ENCODE peak calls at places on chromosomes 5 and 9, in five cellular contexts. One of them, this sample, is unnamed. For H3K36me3, the result is how much of the 10 kb centered on the place peaks cover.

GRCh38 chr5:34053133-34053532 is 10.1 kb upstream of the C1QTNF3 start:
- DNase-seq in prostate gland: no peak
- DNase-seq in GM23338: no peak
- DNase-seq in HCT116: no peak
- DNase-seq in HepG2: no peak
- DNase-seq in this sample: peak

GRCh38 chr5:140424135-140424534 is 22.5 kb downstream of the ANKHD1 start:
- DNase-seq in GM23338: no peak
- DNase-seq in prostate gland: no peak
- DNase-seq in HCT116: no peak
- DNase-seq in HepG2: no peak
- DNase-seq in this sample: no peak

GRCh38 chr9:34961574-34962480 is 3.7 kb downstream of the PHF24 start:
- DNase-seq in HCT116: no peak
- DNase-seq in HepG2: no peak
- DNase-seq in GM23338: peak
- DNase-seq in prostate gland: no peak
- DNase-seq in this sample: no peak

GRCh38 chr9:88653926-88654325 is 118.9 kb downstream of the NXNL2 start:
- DNase-seq in HCT116: no peak
- DNase-seq in GM23338: no peak
- DNase-seq in prostate gland: no peak
- DNase-seq in HepG2: no peak
- DNase-seq in this sample: no peak

GRCh38 chr5:97528941-97529340 is 345.9 kb upstream of the RIOK2 start:
- DNase-seq in prostate gland: no peak
- DNase-seq in HepG2: no peak
- DNase-seq in GM23338: no peak
- DNase-seq in HCT116: no peak
- DNase-seq in this sample: no peak

GRCh38 chr9:29778281-29778849 is 2205.1 kb upstream of the C9orf72 start:
- DNase-seq in GM23338: no peak
- DNase-seq in HCT116: no peak
- DNase-seq in prostate gland: no peak
- DNase-seq in HepG2: no peak
- DNase-seq in this sample: no peak

GRCh38 chr5:56279979-56280378 is 46.8 kb upstream of the ANKRD55 start:
- DNase-seq in GM23338: no peak
- DNase-seq in HepG2: peak
- DNase-seq in HCT116: no peak
- DNase-seq in prostate gland: no peak
- DNase-seq in this sample: no peak

GRCh38 chr5:74209566-74209965 is 431.0 kb downstream of the ENC1 start:
- DNase-seq in HCT116: no peak
- DNase-seq in GM23338: no peak
- DNase-seq in prostate gland: no peak
- DNase-seq in HepG2: no peak
- DNase-seq in this sample: no peak

GRCh38 chr5:142320851-142321560 is 3.8 kb downstream of the SPRY4 start:
- DNase-seq in HepG2: no peak
- DNase-seq in GM23338: peak
- DNase-seq in HCT116: no peak
- DNase-seq in prostate gland: no peak
- DNase-seq in this sample: no peak

GRCh38 chr5:135555530-135555929 is 19.8 kb upstream of the NEUROG1 start:
- DNase-seq in GM23338: no peak
- DNase-seq in HepG2: no peak
- DNase-seq in prostate gland: no peak
- DNase-seq in HCT116: no peak
- DNase-seq in this sample: no peak

GRCh38 chr9:73270967-73271722 is 119.5 kb downstream of the ANXA1 start:
- DNase-seq in prostate gland: no peak
- DNase-seq in HepG2: peak
- DNase-seq in GM23338: no peak
- DNase-seq in HCT116: peak
- DNase-seq in this sample: peak

GRCh38 chr5:142544946-142545652 is 140.8 kb downstream of the FGF1 start:
- DNase-seq in prostate gland: no peak
- DNase-seq in GM23338: no peak
- DNase-seq in HepG2: no peak
- DNase-seq in HCT116: no peak
- DNase-seq in this sample: no peak

GRCh38 chr9:5644522-5644921 is 15.6 kb downstream of the RIC1 start:
- DNase-seq in HCT116: no peak
- DNase-seq in HepG2: no peak
- DNase-seq in GM23338: no peak
- DNase-seq in prostate gland: no peak
- DNase-seq in this sample: no peak

GRCh38 chr5:56183507-56183906 is 49.6 kb downstream of the ANKRD55 start:
- DNase-seq in HCT116: peak
- DNase-seq in prostate gland: no peak
- DNase-seq in HepG2: peak
- DNase-seq in GM23338: no peak
- DNase-seq in this sample: no peak

GRCh38 chr5:1246711-1247431 is 21.7 kb downstream of the SLC6A18 start:
- DNase-seq in HepG2: peak
- DNase-seq in HCT116: no peak
- DNase-seq in prostate gland: no peak
- DNase-seq in GM23338: peak
- DNase-seq in this sample: no peak

GRCh38 chr9:110521211-110521610 is 58.3 kb downstream of the SVEP1 start:
- DNase-seq in HCT116: no peak
- DNase-seq in GM23338: no peak
- DNase-seq in prostate gland: no peak
- DNase-seq in HepG2: no peak
- DNase-seq in this sample: no peak

GRCh38 chr9:131732061-131732526 is 7.8 kb downstream of the RAPGEF1 start:
- DNase-seq in HepG2: peak
- DNase-seq in HCT116: no peak
- DNase-seq in prostate gland: peak
- DNase-seq in GM23338: no peak
- DNase-seq in this sample: no peak

GRCh38 chr5:143026380-143026779 is 256.2 kb downstream of the ARHGAP26 start:
- DNase-seq in HepG2: no peak
- DNase-seq in GM23338: no peak
- DNase-seq in HCT116: no peak
- DNase-seq in prostate gland: no peak
- DNase-seq in this sample: no peak

DNA sequence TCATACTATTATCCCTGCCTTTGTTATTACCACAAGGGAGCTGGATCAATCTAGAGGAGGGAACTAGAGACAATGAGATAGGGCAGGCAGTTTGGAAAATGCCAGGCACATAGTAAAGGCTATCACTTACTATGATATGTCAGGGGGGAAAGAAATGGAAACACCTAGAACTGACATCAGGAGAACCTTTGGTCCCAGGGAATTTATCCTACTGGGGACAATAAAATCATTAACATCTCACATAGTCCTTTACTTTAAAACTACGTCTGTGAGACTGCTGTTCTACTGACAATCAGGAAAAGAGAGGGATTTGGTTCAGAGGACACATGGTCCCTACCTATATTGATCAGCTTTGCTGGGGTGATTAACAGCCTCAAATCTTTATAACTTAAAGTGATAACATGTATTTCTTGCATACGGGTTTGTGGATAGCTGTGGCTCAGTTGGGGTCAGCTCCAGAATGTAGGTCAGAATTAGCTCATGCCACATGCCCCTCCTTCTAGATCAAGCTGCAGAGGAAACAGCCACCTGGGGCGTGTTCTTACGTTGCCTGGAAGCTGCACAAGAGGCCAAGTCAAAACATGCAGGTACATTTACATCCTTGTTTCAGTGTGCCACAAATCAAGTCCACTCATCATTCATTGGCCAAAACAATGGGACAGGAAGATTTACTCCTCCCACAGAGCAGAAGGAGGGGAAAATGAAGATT is 43.9 kb upstream of the ALDOB start:
- DNase-seq in HCT116: no peak
- DNase-seq in GM23338: peak
- DNase-seq in prostate gland: peak
- DNase-seq in HepG2: no peak
- DNase-seq in this sample: no peak
- TF ChIP-seq POLR2AphosphoS5 in HCT116: no peak
- TF ChIP-seq POLR2AphosphoS5 in GM23338: no peak
- TF ChIP-seq POLR2AphosphoS5 in prostate gland: peak
- TF ChIP-seq POLR2AphosphoS5 in HepG2: no peak
- TF ChIP-seq POLR2AphosphoS5 in this sample: no peak

GRCh38 chr5:131323378-131323777 is 59.5 kb downstream of the CDC42SE2 start:
- DNase-seq in prostate gland: no peak
- DNase-seq in HepG2: no peak
- DNase-seq in HCT116: no peak
- DNase-seq in GM23338: no peak
- DNase-seq in this sample: no peak
- H3K36me3 ChIP-seq in prostate gland: under half
- H3K36me3 ChIP-seq in HepG2: under half
- H3K36me3 ChIP-seq in HCT116: under half
- H3K36me3 ChIP-seq in GM23338: under half
- H3K36me3 ChIP-seq in this sample: half or more

GRCh38 chr5:83418659-83419321 is 52.8 kb upstream of the VCAN start:
- DNase-seq in HepG2: no peak
- DNase-seq in GM23338: peak
- DNase-seq in prostate gland: no peak
- DNase-seq in HCT116: no peak
- DNase-seq in this sample: no peak
- H3K4me3 ChIP-seq in HepG2: no peak
- H3K4me3 ChIP-seq in GM23338: no peak
- H3K4me3 ChIP-seq in prostate gland: no peak
- H3K4me3 ChIP-seq in HCT116: no peak
- H3K4me3 ChIP-seq in this sample: no peak

GRCh38 chr5:181071257-181071656 is 31.2 kb downstream of the BTNL9 start:
- DNase-seq in prostate gland: no peak
- DNase-seq in HepG2: no peak
- DNase-seq in GM23338: no peak
- DNase-seq in HCT116: no peak
- DNase-seq in this sample: no peak

GRCh38 chr5:181064987-181065386 is 24.9 kb downstream of the BTNL9 start:
- DNase-seq in prostate gland: no peak
- DNase-seq in HepG2: no peak
- DNase-seq in HCT116: no peak
- DNase-seq in GM23338: no peak
- DNase-seq in this sample: no peak

GRCh38 chr5:181070523-181070922 is 30.5 kb downstream of the BTNL9 start:
- DNase-seq in prostate gland: no peak
- DNase-seq in HepG2: no peak
- DNase-seq in GM23338: peak
- DNase-seq in HCT116: no peak
- DNase-seq in this sample: no peak

GRCh38 chr5:181069767-181070491 is 29.9 kb downstream of the BTNL9 start:
- DNase-seq in HCT116: no peak
- DNase-seq in GM23338: peak
- DNase-seq in HepG2: no peak
- DNase-seq in prostate gland: no peak
- DNase-seq in this sample: no peak
- TF ChIP-seq POLR2AphosphoS5 in HCT116: no peak
- TF ChIP-seq POLR2AphosphoS5 in GM23338: peak
- TF ChIP-seq POLR2AphosphoS5 in HepG2: no peak
- TF ChIP-seq POLR2AphosphoS5 in prostate gland: no peak
- TF ChIP-seq POLR2AphosphoS5 in this sample: no peak

GRCh38 chr9:95481000-95481399 is 35.8 kb downstream of the PTCH1 start:
- DNase-seq in GM23338: no peak
- DNase-seq in prostate gland: no peak
- DNase-seq in HCT116: no peak
- DNase-seq in HepG2: no peak
- DNase-seq in this sample: no peak
- H3K36me3 ChIP-seq in GM23338: under half
- H3K36me3 ChIP-seq in prostate gland: under half
- H3K36me3 ChIP-seq in HCT116: under half
- H3K36me3 ChIP-seq in HepG2: half or more
- H3K36me3 ChIP-seq in this sample: under half

GRCh38 chr5:37187465-37187977 is 61.7 kb downstream of the CPLANE1 start:
- DNase-seq in HCT116: no peak
- DNase-seq in GM23338: no peak
- DNase-seq in prostate gland: no peak
- DNase-seq in HepG2: no peak
- DNase-seq in this sample: no peak

GRCh38 chr5:37189355-37189754 is 59.8 kb downstream of the CPLANE1 start:
- DNase-seq in HepG2: no peak
- DNase-seq in GM23338: no peak
- DNase-seq in HCT116: no peak
- DNase-seq in prostate gland: no peak
- DNase-seq in this sample: no peak

GRCh38 chr5:37184748-37185364 is 64.3 kb downstream of the CPLANE1 start:
- DNase-seq in HepG2: no peak
- DNase-seq in GM23338: no peak
- DNase-seq in HCT116: no peak
- DNase-seq in prostate gland: no peak
- DNase-seq in this sample: no peak

DNA sequence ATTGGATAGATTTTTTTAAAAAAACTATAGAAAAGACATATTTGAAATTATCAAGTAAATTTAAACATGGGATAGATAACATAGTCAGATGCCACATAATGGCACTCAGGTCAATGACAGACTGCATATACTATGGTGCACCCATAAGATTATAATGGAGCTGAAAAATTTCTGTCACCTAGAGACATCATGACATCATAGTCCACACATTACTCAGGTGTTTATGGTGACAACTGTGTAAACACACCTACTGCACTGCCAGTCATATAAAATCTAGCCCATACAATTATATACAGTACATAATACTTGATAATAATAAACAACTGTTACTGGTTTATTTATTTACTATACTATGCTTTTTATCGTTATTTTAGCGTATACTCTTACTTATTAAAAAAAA is 58.6 kb downstream of the CPLANE1 start:
- DNase-seq in GM23338: no peak
- DNase-seq in prostate gland: no peak
- DNase-seq in HepG2: no peak
- DNase-seq in HCT116: no peak
- DNase-seq in this sample: no peak
- H3K4me3 ChIP-seq in GM23338: no peak
- H3K4me3 ChIP-seq in prostate gland: no peak
- H3K4me3 ChIP-seq in HepG2: no peak
- H3K4me3 ChIP-seq in HCT116: no peak
- H3K4me3 ChIP-seq in this sample: no peak

This sample was measured in SK-N-MC.